ENCODE peak calls at places on chromosomes 4 and X, in nine cellular contexts. X, H, M, Z, K, S, L, U and I are unnamed samples.

GRCh38 chrX:120205816-120206753 is 44.5 kb upstream of the ZBTB33 start:
- DNase-seq in X (no peak), H (no peak), M (no peak), Z (no peak), K (no peak), S (no peak), L (no peak), U (no peak), I (no peak)

GRCh38 chr4:61443813-61444510 is 243.8 kb downstream of the ADGRL3 start:
- DNase-seq in X (no peak), H (no peak), M (no peak), Z (no peak), K (peak), S (no peak), L (peak), U (no peak), I (no peak)

GRCh38 chr4:102390438-102390837 is 45.2 kb upstream of the SLC39A8 start:
- DNase-seq in X (no peak), H (no peak), M (no peak), Z (no peak), K (no peak), S (no peak), L (peak), U (no peak), I (no peak)

GRCh38 chr4:161937596-161937995 is 226.2 kb downstream of the FSTL5 start:
- DNase-seq in X (no peak), H (no peak), M (no peak), Z (no peak), K (no peak), S (no peak), L (peak), U (peak), I (no peak)

GRCh38 chr4:169014581-169014980 is 4.5 kb upstream of the CBR4 start:
- DNase-seq in X (no peak), H (no peak), M (no peak), Z (no peak), K (no peak), S (no peak), L (no peak), U (no peak), I (no peak)

GRCh38 chr4:182102576-182102975 is 140.6 kb upstream of the TENM3 start:
- DNase-seq in X (no peak), H (no peak), M (no peak), Z (no peak), K (peak), S (no peak), L (no peak), U (no peak), I (no peak)

GRCh38 chrX:134251241-134251640 is 14.3 kb downstream of the CCDC160 start:
- DNase-seq in X (no peak), H (no peak), M (no peak), Z (no peak), K (no peak), S (no peak), L (no peak), U (no peak), I (no peak)

GRCh38 chr4:174136013-174136412 is 147.5 kb downstream of the FBXO8 start:
- DNase-seq in X (no peak), H (no peak), M (no peak), Z (no peak), K (peak), S (no peak), L (peak), U (no peak), I (no peak)

GRCh38 chr4:92261256-92261655 is 42.5 kb upstream of the GRID2 start:
- DNase-seq in X (no peak), H (no peak), M (no peak), Z (no peak), K (no peak), S (no peak), L (no peak), U (no peak), I (no peak)

GRCh38 chrX:105134273-105134672 is 86.2 kb downstream of the TEX13A start:
- DNase-seq in X (no peak), H (no peak), M (no peak), Z (no peak), K (no peak), S (no peak), L (no peak), U (no peak), I (no peak)

GRCh38 chrX:101485212-101486064 is at the start of gene ARMCX4:
- DNase-seq in X (no peak), H (peak), M (no peak), Z (peak), K (peak), S (peak), L (peak), U (peak), I (peak)

GRCh38 chrX:45011131-45011530 is 138.1 kb downstream of the KDM6A start:
- DNase-seq in X (no peak), H (no peak), M (peak), Z (no peak), K (no peak), S (no peak), L (peak), U (no peak), I (no peak)

GRCh38 chr4:602559-602942 is 22.8 kb upstream of the PDE6B start:
- DNase-seq in X (no peak), H (no peak), M (no peak), Z (no peak), K (peak), S (peak), L (no peak), U (no peak), I (peak)

GRCh38 chr4:186826866-186827541 is 103.3 kb upstream of the FAT1 start:
- DNase-seq in X (no peak), H (no peak), M (no peak), Z (no peak), K (no peak), S (no peak), L (no peak), U (no peak), I (no peak)